ENCODE peak calls at places on chromosome 3, in seven cellular contexts. Z is pulmonary artery endothelial cell; D is amniotic stem cell; U is activated T-helper 2 cell treated with anti-CD3 and anti-CD28 coated beads, Interferon-gamma antibody, Interleukin-2, Interleukin-4, amounts not matched to agents 10 μg/mL and 5 μg/mL and 100 μg/mL, durations not matched to agents 14 hours and 24 hours and 36 hours; A is activated CD4-positive, alpha-beta T cell treated with anti-CD3 and anti-CD28 coated beads, Interleukin-2, amount 10 ng/mL, durations not matched to agents 7 days and 5 days; M is frontal cortex; O is heart left ventricle. K is an unnamed sample.

GRCh38 chr3:179688847-179689246 is 36.0 kb downstream of the USP13 start:
- DNase-seq in Z (no peak), M (no peak), D (no peak), O (no peak), A (no peak), U (no peak), K (no peak)

GRCh38 chr3:36434682-36435426 is 54.5 kb downstream of the STAC start:
- DNase-seq in M (no peak), U (no peak), A (no peak), D (no peak), Z (no peak), O (no peak), K (no peak)

GRCh38 chr3:23763040-23763477 is 42.7 kb upstream of the UBE2E1 start:
- DNase-seq in U (no peak), M (peak; percentile 29), D (no peak), O (no peak), Z (no peak), A (no peak), K (peak; percentile 12)

GRCh38 chr3:126102530-126102951 is 18.6 kb upstream of the SLC41A3 start:
- DNase-seq in U (no peak), O (no peak), A (no peak), M (no peak), Z (no peak), D (no peak), K (no peak)

GRCh38 chr3:49351521-49352011 is 6.6 kb downstream of the GPX1 start:
- DNase-seq in O (no peak), Z (no peak), A (no peak), M (no peak), U (no peak), D (peak; percentile 64), K (no peak)

GRCh38 chr3:157549498-157549897 is 46.3 kb upstream of the VEPH1 start:
- DNase-seq in D (no peak), A (no peak), Z (no peak), U (no peak), M (no peak), O (no peak), K (no peak)

GRCh38 chr3:146189519-146190173 is 28.7 kb upstream of the PLOD2 start:
- DNase-seq in M (peak; percentile 42), A (peak; percentile 18), O (no peak), D (no peak), Z (peak; percentile 32), U (no peak), K (no peak)

GRCh38 chr3:37943631-37944242 is 46.8 kb upstream of the VILL start:
- DNase-seq in U (no peak), A (no peak), O (no peak), Z (no peak), D (no peak), M (no peak), K (no peak)

GRCh38 chr3:51508255-51508654 is 8.4 kb upstream of the DCAF1 start:
- DNase-seq in U (no peak), A (no peak), Z (no peak), M (no peak), O (peak; percentile 6), D (no peak), K (no peak)

GRCh38 chr3:194773216-194773615 is 87.5 kb downstream of the FAM43A start:
- DNase-seq in M (no peak), U (no peak), O (no peak), D (no peak), A (no peak), Z (no peak), K (peak; percentile 30)

GRCh38 chr3:146577662-146578061 is 27.5 kb downstream of the PLSCR5 start:
- DNase-seq in A (peak; percentile 51), O (no peak), Z (peak; percentile 29), D (peak; percentile 38), U (no peak), M (peak; percentile 6), K (no peak)

GRCh38 chr3:153959321-153959717 is 161.9 kb upstream of the ARHGEF26 start:
- DNase-seq in M (no peak), D (no peak), U (no peak), A (no peak), Z (no peak), O (no peak), K (no peak)

GRCh38 chr3:124272611-124273151 is 280.8 kb upstream of the ROPN1 start:
- DNase-seq in M (no peak), O (no peak), Z (no peak), U (no peak), D (no peak), A (no peak), K (no peak)

GRCh38 chr3:42739401-42740158 is 33.5 kb downstream of the CCDC13 start:
- DNase-seq in A (no peak), M (no peak), Z (no peak), D (no peak), O (peak; percentile 89), U (no peak), K (peak; percentile 77)

GRCh38 chr3:52704611-52705437 is 767 bp downstream of the GLT8D1 start:
- DNase-seq in A (peak; percentile 26), M (peak; percentile 26), D (no peak), Z (no peak), O (no peak), U (no peak), K (no peak)

GRCh38 chr3:187952849-187953248 is 201.1 kb upstream of the LPP start:
- DNase-seq in A (no peak), Z (no peak), O (no peak), D (no peak), M (no peak), U (no peak), K (no peak)

GRCh38 chr3:184347321-184348056 is 10.1 kb downstream of the FAM131A start:
- DNase-seq in M (no peak), O (no peak), U (no peak), Z (no peak), D (no peak), A (no peak), K (no peak)

K was measured in anterior cingulate cortex.